ENCODE peak calls at places on chromosomes 4 and X, in ten cellular contexts. Y, G, B, N, F, C, L, D, I and P are unnamed samples.

GRCh38 chr4:110793890-110794588 is 171.2 kb upstream of the PITX2 start:
- DNase-seq in Y (no peak), L (no peak), F (peak), I (no peak), G (no peak), D (no peak), N (no peak), C (peak), B (no peak), P (no peak)

GRCh38 chr4:128715616-128716015 is 93.9 kb upstream of the JADE1 start:
- DNase-seq in Y (no peak), F (no peak), I (no peak), N (no peak), G (no peak), L (no peak), C (no peak), B (no peak), D (no peak), P (no peak)

GRCh38 chr4:1578968-1579833 is 104.9 kb downstream of the FAM53A start:
- DNase-seq in F (peak), N (peak), I (peak), B (peak), L (peak), D (peak), G (peak), Y (peak), C (peak), P (peak)

GRCh38 chrX:13646154-13646549 is 6.8 kb upstream of the TCEANC start:
- DNase-seq in B (peak), L (peak), Y (peak), N (peak), D (peak), G (no peak), C (peak), I (peak), F (peak), P (no peak)

GRCh38 chr4:3330682-3331081 is 37.9 kb downstream of the RGS12 start:
- DNase-seq in G (no peak), F (no peak), I (no peak), Y (no peak), B (no peak), D (no peak), N (no peak), L (no peak), C (no peak), P (no peak)

GRCh38 chr4:28082686-28083390 is 1222.2 kb downstream of the STIM2 start:
- DNase-seq in D (no peak), I (no peak), B (no peak), L (no peak), Y (no peak), C (no peak), G (no peak), F (no peak), N (no peak), P (no peak)

GRCh38 chr4:22876281-22876680 is 183.5 kb downstream of the GBA3 start:
- DNase-seq in I (no peak), B (no peak), F (no peak), C (no peak), D (no peak), G (no peak), N (no peak), Y (no peak), L (no peak), P (no peak)

GRCh38 chr4:89254847-89255246 is 52.8 kb downstream of the GPRIN3 start:
- DNase-seq in I (no peak), Y (no peak), N (peak), B (no peak), C (peak), F (peak), L (no peak), G (peak), D (peak), P (no peak)

GRCh38 chrX:119573222-119573621 is 1.1 kb upstream of the UBE2A start:
- DNase-seq in G (no peak), Y (no peak), B (no peak), C (no peak), I (no peak), N (no peak), F (no peak), D (no peak), L (no peak), P (no peak)

GRCh38 chrX:152070186-152070585 is 68.2 kb downstream of the MAGEA10 start:
- DNase-seq in L (no peak), Y (no peak), F (no peak), C (no peak), D (no peak), I (no peak), G (no peak), N (no peak), B (no peak), P (no peak)

GRCh38 chrX:5526191-5526590 is 702.5 kb downstream of the NLGN4X start:
- DNase-seq in G (no peak), F (no peak), B (no peak), L (no peak), I (no peak), D (no peak), Y (no peak), C (no peak), N (no peak), P (no peak)

GRCh38 chr4:7815562-7815961 is 124.1 kb downstream of the AFAP1 start:
- DNase-seq in C (peak), B (no peak), D (no peak), N (no peak), G (no peak), L (peak), I (no peak), F (no peak), Y (peak), P (no peak)

GRCh38 chr4:2510351-2511259 is 25.8 kb upstream of the FAM193A start:
- DNase-seq in G (no peak), C (no peak), I (no peak), L (no peak), Y (no peak), N (no peak), B (no peak), D (no peak), F (no peak), P (no peak)

GRCh38 chrX:119760026-119760902 is 1.9 kb downstream of the SOWAHD start:
- DNase-seq in D (no peak), C (no peak), G (no peak), N (no peak), F (peak), B (no peak), Y (no peak), L (no peak), I (no peak), P (no peak)

GRCh38 chrX:100745806-100746537 is 14.1 kb upstream of the SYTL4 start:
- DNase-seq in B (no peak), D (no peak), N (peak), I (no peak), Y (no peak), F (no peak), C (peak), G (no peak), L (no peak), P (no peak)

GRCh38 chrX:134246282-134246681 is 9.3 kb downstream of the CCDC160 start:
- DNase-seq in G (no peak), B (no peak), D (no peak), N (no peak), L (no peak), Y (no peak), I (no peak), F (peak), C (no peak), P (no peak)

GRCh38 chr4:30716671-30717207 is 3.4 kb upstream of the PCDH7 start:
- DNase-seq in I (no peak), L (no peak), C (peak), B (no peak), D (no peak), G (no peak), N (no peak), Y (peak), F (peak), P (no peak)

GRCh38 chr4:35562831-35563230 is 681.5 kb downstream of the ARAP2 start:
- DNase-seq in L (no peak), G (no peak), I (no peak), Y (no peak), N (no peak), C (no peak), B (no peak), D (no peak), F (no peak), P (no peak)

GRCh38 chr4:8171941-8172924 is 13.6 kb upstream of the ABLIM2 start:
- DNase-seq in F (peak), N (no peak), L (no peak), C (no peak), G (no peak), I (no peak), D (peak), Y (no peak), B (no peak), P (no peak)

GRCh38 chrX:24426921-24427746 is 38.0 kb upstream of the PDK3 start:
- DNase-seq in D (no peak), C (no peak), Y (no peak), L (no peak), G (no peak), F (no peak), B (no peak), N (peak), I (no peak), P (no peak)

GRCh38 chr4:174707277-174707676 is 121.8 kb downstream of the GLRA3 start:
- DNase-seq in C (no peak), Y (no peak), I (no peak), D (no peak), G (no peak), F (peak), B (no peak), L (no peak), N (no peak), P (no peak)

GRCh38 chrX:150032742-150033141 is 94.5 kb upstream of the EOLA2 start:
- DNase-seq in N (no peak), L (peak), D (no peak), I (no peak), Y (peak), C (peak), B (no peak), G (no peak), F (no peak), P (no peak)

GRCh38 chr4:37715889-37716402 is 29.8 kb upstream of the RELL1 start:
- DNase-seq in F (peak), I (no peak), C (peak), B (no peak), N (peak), D (peak), L (no peak), G (peak), Y (no peak), P (no peak)

GRCh38 chr4:163542275-163542674 is 47.8 kb downstream of the TMA16 start:
- DNase-seq in C (no peak), L (peak), B (no peak), G (no peak), F (no peak), Y (peak), N (no peak), D (no peak), I (no peak), P (no peak)

GRCh38 chrX:49171752-49172279 is at the start of gene PLP2:
- DNase-seq in F (peak), N (peak), Y (peak), I (no peak), D (peak), L (no peak), G (no peak), C (peak), B (peak), P (no peak)

GRCh38 chrX:54825716-54826428 is 18.3 kb downstream of the MAGED2 start:
- DNase-seq in D (peak), B (no peak), L (no peak), Y (no peak), F (no peak), I (no peak), C (peak), G (no peak), N (no peak), P (no peak)